ENCODE peak calls at places on chromosomes 1 and 21, in five cellular contexts. B is keratinocyte, R is IMR-90, G is GM23338, H is cardiac muscle cell. E is an unnamed sample.

GRCh38 chr1:67748630-67749029 is 63.6 kb downstream of the GADD45A start:
- DNase-seq in B (no peak), R (peak; percentile 84), G (no peak), H (peak; percentile 40), E (no peak)

GRCh38 chr1:200869376-200869752 is 3.4 kb upstream of the GPR25 start:
- DNase-seq in B (no peak), R (no peak), G (no peak), H (no peak), E (no peak)

GRCh38 chr1:183894290-183894565 is 89.3 kb downstream of the RGL1 start:
- DNase-seq in B (no peak), R (no peak), G (no peak), H (no peak), E (no peak)

GRCh38 chr1:115063238-115063901 is 25.9 kb downstream of the TSPAN2 start:
- DNase-seq in B (peak; percentile 35), R (no peak), G (no peak), H (no peak), E (peak; percentile 24)

GRCh38 chr1:159311679-159312078 is 9.5 kb downstream of the FCER1A start:
- DNase-seq in B (no peak), R (no peak), G (peak; percentile 24), H (no peak), E (no peak)

GRCh38 chr1:200364121-200364759 is 45.6 kb downstream of the ZNF281 start:
- DNase-seq in B (no peak), R (peak; percentile 51), G (peak; percentile 88), H (no peak), E (no peak)

GRCh38 chr1:3652538-3653285 is 396 bp downstream of the TP73 start:
- DNase-seq in B (no peak), R (no peak), G (peak; percentile 62), H (no peak), E (no peak)

GRCh38 chr1:37574834-37575479 is 18.2 kb downstream of the DNALI1 start:
- DNase-seq in B (no peak), R (peak; percentile 91), G (no peak), H (no peak), E (no peak)

GRCh38 chr1:185483647-185484450 is 166.8 kb upstream of the IVNS1ABP start:
- DNase-seq in B (peak; percentile 13), R (peak; percentile 89), G (peak; percentile 6), H (peak; percentile 17), E (peak; percentile 97)

GRCh38 chr1:171819946-171820345 is 21.4 kb upstream of the DNM3 start:
- DNase-seq in B (no peak), R (no peak), G (no peak), H (no peak), E (no peak)

GRCh38 chr21:27776925-27777553 is 810.2 kb upstream of the ADAMTS5 start:
- DNase-seq in B (no peak), R (no peak), G (no peak), H (no peak), E (no peak)

GRCh38 chr1:110443393-110443918 is 7.5 kb upstream of the PROK1 start:
- DNase-seq in B (no peak), R (no peak), G (no peak), H (no peak), E (no peak)

GRCh38 chr1:212700892-212701819 is 1.5 kb upstream of the BATF3 start:
- DNase-seq in B (no peak), R (peak; percentile 62), G (peak; percentile 72), H (peak; percentile 64), E (no peak)

GRCh38 chr1:117060441-117061317 is 553 bp downstream of the TTF2 start:
- DNase-seq in B (no peak), R (peak; percentile 34), G (peak; percentile 51), H (no peak), E (peak; percentile 34)

GRCh38 chr1:93061895-93062792 is 16.9 kb upstream of the MTF2 start:
- DNase-seq in B (no peak), R (peak; percentile 36), G (peak; percentile 81), H (peak; percentile 47), E (no peak)

GRCh38 chr1:147585640-147586383 is 44.5 kb downstream of the BCL9 start:
- DNase-seq in B (no peak), R (no peak), G (no peak), H (no peak), E (no peak)

GRCh38 chr1:5975133-5975880 is 16.9 kb downstream of the NPHP4 start:
- DNase-seq in B (no peak), R (peak; percentile 64), G (peak; percentile 67), H (peak; percentile 57), E (no peak)

DNA sequence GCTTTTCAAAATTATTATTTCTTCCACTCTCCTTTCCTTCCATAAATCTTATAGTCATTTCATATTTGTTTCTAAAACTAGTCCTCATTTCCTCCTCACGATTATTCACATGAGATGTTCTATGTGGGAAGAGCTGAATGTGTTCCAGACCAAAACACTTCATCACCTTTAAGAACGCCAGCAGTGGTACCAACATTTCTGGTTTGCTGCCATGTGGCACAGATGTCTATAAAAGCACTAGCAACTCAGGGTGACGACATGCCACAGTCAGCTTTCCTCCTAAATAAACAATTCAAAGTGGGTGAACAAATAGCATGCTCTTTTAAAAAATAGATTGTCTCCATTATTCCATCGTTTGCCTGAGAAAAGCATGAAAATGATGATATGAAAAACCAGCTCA is 1217.8 kb upstream of the ADGRL2 start:
- DNase-seq in B (no peak), R (no peak), G (no peak), H (no peak), E (no peak)
- H3K27ac ChIP-seq in B (no peak overlapping the region), R (no peak overlapping the region), G (no peak overlapping the region), H (no peak overlapping the region), E (no peak overlapping the region)

GRCh38 chr1:111987502-111987901 is 2.0 kb downstream of the KCND3 start:
- DNase-seq in B (no peak), R (no peak), G (no peak), H (no peak), E (no peak)
- H3K27ac ChIP-seq in B (no peak overlapping the region), R (no peak overlapping the region), G (no peak overlapping the region), H (no peak overlapping the region), E (no peak overlapping the region)

DNA sequence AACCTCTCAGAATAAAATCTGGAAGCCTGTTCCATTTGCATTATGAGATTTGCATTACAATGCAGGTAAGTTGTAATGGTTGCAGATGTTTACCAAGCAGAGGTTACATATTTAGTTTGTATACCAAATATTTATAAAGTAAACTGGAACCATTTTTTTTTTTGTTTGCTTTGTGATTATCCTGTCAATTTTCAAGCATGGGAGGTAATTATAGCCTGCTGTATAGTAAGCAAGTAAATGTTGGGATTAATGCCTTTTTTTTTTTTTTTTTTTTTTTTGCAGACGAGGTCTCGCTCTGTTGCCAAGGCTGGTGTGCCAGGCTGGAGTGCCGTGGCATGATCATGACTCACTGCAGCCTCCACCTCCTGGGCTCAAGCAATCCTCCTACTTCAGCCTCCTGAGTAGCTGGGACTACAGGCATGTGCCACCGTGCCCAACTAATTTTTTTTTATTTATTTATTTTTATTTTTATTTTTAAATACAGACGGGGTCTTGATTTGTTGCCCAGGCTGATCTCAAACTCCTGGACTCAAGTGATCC is 21.0 kb downstream of the NFYC start:
- DNase-seq in B (no peak), R (no peak), G (peak; percentile 24), H (no peak), E (no peak)
- H3K27ac ChIP-seq in B (peak overlapping the region; percentile 83), R (no peak overlapping the region), G (no peak overlapping the region), H (peak overlapping the region; percentile 99), E (peak overlapping the region; percentile 91)

GRCh38 chr1:235844776-235845175 is 21.9 kb downstream of the LYST start:
- DNase-seq in B (no peak), R (no peak), G (no peak), H (no peak), E (no peak)

GRCh38 chr1:235838021-235838420 is 28.7 kb downstream of the LYST start:
- DNase-seq in B (no peak), R (no peak), G (no peak), H (no peak), E (no peak)

GRCh38 chr1:235841938-235842545 is 24.7 kb downstream of the LYST start:
- DNase-seq in B (no peak), R (no peak), G (no peak), H (no peak), E (no peak)

DNA sequence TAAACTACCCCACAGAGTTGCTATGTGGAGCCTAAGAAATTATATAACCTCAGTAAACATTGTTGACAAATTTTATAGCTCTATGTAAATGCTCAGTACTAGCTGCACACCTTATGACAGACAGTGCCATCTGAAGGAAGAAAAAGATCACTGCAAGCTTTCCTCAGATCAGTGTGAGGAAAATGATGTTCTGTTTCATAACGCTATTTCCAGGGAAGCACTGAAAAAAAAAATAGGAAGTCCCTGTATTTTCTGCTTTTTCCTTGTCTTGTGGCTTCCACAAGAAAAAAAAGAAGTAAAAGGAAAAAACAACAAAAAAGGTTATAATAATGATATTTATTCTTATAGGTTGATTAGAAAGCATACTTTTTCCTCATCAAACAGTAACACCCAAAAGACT is 23.2 kb downstream of the LYST start:
- DNase-seq in B (peak; percentile 5), R (peak; percentile 68), G (peak; percentile 27), H (peak; percentile 18), E (peak; percentile 18)
- H3K27ac ChIP-seq in B (no peak overlapping the region), R (no peak overlapping the region), G (no peak overlapping the region), H (no peak overlapping the region), E (no peak overlapping the region)

GRCh38 chr1:28343405-28343804 is 14.6 kb downstream of the MED18 start:
- DNase-seq in B (peak; percentile 78), R (peak; percentile 74), G (no peak), H (no peak), E (peak; percentile 81)
- H3K27ac ChIP-seq in B (peak overlapping the region; percentile 0), R (no peak overlapping the region), G (no peak overlapping the region), H (no peak overlapping the region), E (peak overlapping the region; percentile 91)

DNA sequence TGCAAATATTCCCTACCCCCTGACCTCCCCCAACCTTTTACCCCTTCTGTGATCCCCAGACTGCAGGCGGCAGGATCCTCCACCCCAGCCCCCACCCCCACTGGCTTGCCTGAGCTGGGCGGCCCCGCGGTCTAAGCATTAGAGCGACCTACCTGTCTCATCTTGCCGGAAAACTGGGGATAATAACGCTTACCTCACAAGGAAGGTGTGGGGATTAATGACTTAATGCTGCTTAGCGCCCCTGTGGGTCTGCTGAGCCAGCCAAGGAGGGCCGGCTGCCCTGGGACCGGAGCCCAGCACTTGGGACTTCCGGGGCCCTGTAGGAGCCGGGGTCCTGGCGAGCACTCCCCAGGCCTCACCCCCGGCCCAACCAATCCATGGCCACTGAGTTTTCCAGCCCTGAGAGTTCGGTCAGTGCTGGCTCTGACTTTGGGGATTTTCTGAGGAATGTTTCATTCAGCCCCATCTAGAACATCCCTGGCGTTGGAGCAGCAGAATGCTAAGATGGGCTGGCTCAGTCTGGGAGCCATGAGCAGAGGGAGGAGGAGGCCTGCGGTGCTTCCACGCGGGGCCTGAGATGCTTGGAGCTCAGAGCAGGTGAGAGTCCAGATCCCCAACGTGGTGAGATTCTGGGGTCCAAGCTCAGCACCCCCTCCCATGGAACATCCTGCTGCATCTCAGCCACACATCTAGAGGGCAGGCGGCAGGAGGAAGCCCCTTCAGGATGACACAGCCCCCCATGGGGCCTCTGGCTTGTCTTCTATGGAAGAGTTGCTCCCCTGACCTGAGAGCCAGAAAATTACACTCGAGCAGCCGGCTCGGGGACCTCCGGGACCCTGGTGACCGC is 97.9 kb downstream of the RIPK4 start:
- DNase-seq in B (no peak), R (no peak), G (no peak), H (no peak), E (no peak)
- H3K27ac ChIP-seq in B (peak overlapping the region; percentile 77), R (no peak overlapping the region), G (no peak overlapping the region), H (no peak overlapping the region), E (peak overlapping the region; percentile 18)

DNA sequence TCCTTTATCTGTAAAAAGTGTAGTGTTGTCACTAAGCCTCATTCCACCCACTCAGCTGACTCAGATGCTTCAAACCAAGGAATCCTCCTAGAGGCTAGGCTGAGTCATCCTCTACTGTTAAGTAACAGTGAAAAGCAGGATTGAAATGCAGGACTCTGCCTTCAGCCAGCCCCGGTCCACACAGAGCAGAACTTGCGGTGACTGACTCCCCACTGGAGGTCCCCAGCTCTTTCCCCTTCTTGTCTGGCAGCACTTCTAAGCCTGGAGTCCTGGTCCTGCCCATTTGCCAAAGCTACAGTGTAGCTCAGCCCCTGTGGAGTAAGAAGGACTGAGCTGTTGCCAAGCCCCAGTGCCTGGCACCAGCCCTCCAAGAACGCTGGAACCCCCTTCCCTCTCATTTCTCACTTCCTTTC is 1.7 kb downstream of the RAB7B start:
- DNase-seq in B (peak; percentile 79), R (peak; percentile 97), G (no peak), H (no peak), E (peak; percentile 84)
- H3K27ac ChIP-seq in B (peak overlapping the region; percentile 94), R (peak overlapping the region; percentile 70), G (no peak overlapping the region), H (no peak overlapping the region), E (peak overlapping the region; percentile 86)

E was measured in epithelial cell of prostate.